ENCODE peak calls at places on chromosomes 5 and 9, in five cellular contexts. One of them, this sample, is unnamed.
A peak's percentile ranks its signal among the peaks of the same experiment; 100 is the strongest.

GRCh38 chr9:80720579-80720978 is 968.8 kb downstream of the TLE1 start:
- DNase-seq in K562: no peak
- DNase-seq in tibial nerve: no peak
- DNase-seq in sigmoid colon: no peak
- DNase-seq in upper lobe of left lung: no peak
- DNase-seq in this sample: no peak

GRCh38 chr5:144944936-144945335 is 774.3 kb downstream of the KCTD16 start:
- DNase-seq in upper lobe of left lung: no peak
- DNase-seq in sigmoid colon: no peak
- DNase-seq in K562: no peak
- DNase-seq in tibial nerve: no peak
- DNase-seq in this sample: no peak

GRCh38 chr9:133248722-133249295 is 26.2 kb downstream of the ABO start:
- DNase-seq in K562: no peak
- DNase-seq in upper lobe of left lung: no peak
- DNase-seq in tibial nerve: no peak
- DNase-seq in sigmoid colon: no peak
- DNase-seq in this sample: no peak

GRCh38 chr5:159187674-159188164 is 21.6 kb downstream of the RNF145 start:
- DNase-seq in sigmoid colon: no peak
- DNase-seq in K562: no peak
- DNase-seq in upper lobe of left lung: no peak
- DNase-seq in tibial nerve: no peak
- DNase-seq in this sample: no peak

GRCh38 chr9:106421772-106422171 is 441.2 kb upstream of the ZNF462 start:
- DNase-seq in K562: no peak
- DNase-seq in tibial nerve: no peak
- DNase-seq in sigmoid colon: no peak
- DNase-seq in upper lobe of left lung: no peak
- DNase-seq in this sample: no peak

GRCh38 chr9:114525505-114525904 is 20.2 kb upstream of the WHRN start:
- DNase-seq in upper lobe of left lung: no peak
- DNase-seq in sigmoid colon: no peak
- DNase-seq in K562: no peak
- DNase-seq in tibial nerve: no peak
- DNase-seq in this sample: no peak

GRCh38 chr5:42808888-42809611 is 2.6 kb downstream of the SELENOP start:
- DNase-seq in upper lobe of left lung: no peak
- DNase-seq in sigmoid colon: no peak
- DNase-seq in tibial nerve: no peak
- DNase-seq in K562: no peak
- DNase-seq in this sample: no peak

GRCh38 chr9:134271338-134272301 is 54.6 kb upstream of the RXRA start:
- DNase-seq in upper lobe of left lung: no peak
- DNase-seq in sigmoid colon: no peak
- DNase-seq in tibial nerve: no peak
- DNase-seq in K562: no peak
- DNase-seq in this sample: no peak

GRCh38 chr5:32928761-32929160 is 217.6 kb downstream of the NPR3 start:
- DNase-seq in sigmoid colon: no peak
- DNase-seq in tibial nerve: no peak
- DNase-seq in K562: no peak
- DNase-seq in upper lobe of left lung: no peak
- DNase-seq in this sample: no peak

GRCh38 chr5:178530526-178530925 is 59.7 kb downstream of the COL23A1 start:
- DNase-seq in upper lobe of left lung: no peak
- DNase-seq in K562: no peak
- DNase-seq in sigmoid colon: no peak
- DNase-seq in tibial nerve: no peak
- DNase-seq in this sample: no peak

DNA sequence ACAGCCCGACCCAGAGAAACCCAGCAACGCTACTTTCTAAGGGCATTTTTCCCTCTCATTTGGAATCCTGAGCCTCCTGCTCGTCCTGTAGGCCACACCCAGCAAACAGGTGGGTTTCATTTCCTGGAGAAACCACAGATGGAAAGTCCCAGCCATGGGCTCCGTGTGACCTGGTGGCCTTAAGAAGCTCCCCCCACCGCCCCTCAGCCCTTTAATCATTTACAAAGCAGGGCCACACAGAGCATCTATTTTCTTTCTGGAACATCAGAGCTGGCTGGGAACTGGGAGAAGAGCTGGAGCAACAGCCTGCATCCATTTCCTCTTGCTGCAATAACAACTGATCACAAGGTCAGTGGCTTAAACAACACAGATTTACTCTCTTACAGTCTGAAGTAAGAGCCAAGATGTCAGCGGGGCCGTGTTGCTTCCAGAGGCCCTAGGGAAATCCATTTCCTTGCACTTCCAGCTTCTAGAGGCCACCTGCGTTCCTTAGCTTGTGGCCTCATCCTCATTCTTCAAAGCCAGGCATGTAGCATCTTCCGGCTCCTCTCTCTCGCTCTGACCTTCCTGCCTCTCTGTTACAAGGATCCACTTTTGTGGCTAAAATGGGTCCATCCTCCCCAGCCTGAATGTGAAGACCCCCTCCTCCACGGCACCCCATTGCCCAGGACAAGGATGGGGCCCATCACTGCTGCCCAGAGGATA is 40.5 kb downstream of the C9orf50 start:
- DNase-seq in tibial nerve: no peak
- DNase-seq in K562: no peak
- DNase-seq in upper lobe of left lung: no peak
- DNase-seq in sigmoid colon: no peak
- DNase-seq in this sample: no peak
- TF ChIP-seq EP300 in tibial nerve: no peak
- TF ChIP-seq EP300 in K562: no peak
- TF ChIP-seq EP300 in upper lobe of left lung: no peak
- TF ChIP-seq EP300 in sigmoid colon: no peak
- TF ChIP-seq EP300 in this sample: no peak

GRCh38 chr5:124057161-124057814 is 545.3 kb downstream of the CSNK1G3 start:
- DNase-seq in tibial nerve: no peak
- DNase-seq in sigmoid colon: peak; percentile 66
- DNase-seq in K562: no peak
- DNase-seq in upper lobe of left lung: no peak
- DNase-seq in this sample: peak; percentile 55

GRCh38 chr5:124060010-124060409 is 548.0 kb downstream of the CSNK1G3 start:
- DNase-seq in sigmoid colon: no peak
- DNase-seq in tibial nerve: no peak
- DNase-seq in upper lobe of left lung: no peak
- DNase-seq in K562: no peak
- DNase-seq in this sample: no peak

GRCh38 chr5:124056326-124057160 is 544.6 kb downstream of the CSNK1G3 start:
- DNase-seq in sigmoid colon: no peak
- DNase-seq in upper lobe of left lung: no peak
- DNase-seq in tibial nerve: no peak
- DNase-seq in K562: no peak
- DNase-seq in this sample: no peak

GRCh38 chr5:124059200-124059599 is 547.2 kb downstream of the CSNK1G3 start:
- DNase-seq in upper lobe of left lung: no peak
- DNase-seq in sigmoid colon: no peak
- DNase-seq in K562: no peak
- DNase-seq in tibial nerve: no peak
- DNase-seq in this sample: no peak

GRCh38 chr5:124057815-124058231 is 545.8 kb downstream of the CSNK1G3 start:
- DNase-seq in tibial nerve: no peak
- DNase-seq in K562: no peak
- DNase-seq in sigmoid colon: no peak
- DNase-seq in upper lobe of left lung: no peak
- DNase-seq in this sample: no peak
- TF ChIP-seq EP300 in tibial nerve: no peak
- TF ChIP-seq EP300 in K562: no peak
- TF ChIP-seq EP300 in sigmoid colon: no peak
- TF ChIP-seq EP300 in upper lobe of left lung: no peak
- TF ChIP-seq EP300 in this sample: no peak

GRCh38 chr9:107486674-107487520 is 2.7 kb downstream of the KLF4 start:
- DNase-seq in upper lobe of left lung: no peak
- DNase-seq in K562: no peak
- DNase-seq in tibial nerve: no peak
- DNase-seq in sigmoid colon: peak; percentile 69
- DNase-seq in this sample: peak; percentile 73

GRCh38 chr9:107487521-107488399 is 1.8 kb downstream of the KLF4 start:
- DNase-seq in tibial nerve: peak; percentile 36
- DNase-seq in sigmoid colon: peak; percentile 78
- DNase-seq in upper lobe of left lung: peak; percentile 93
- DNase-seq in K562: no peak
- DNase-seq in this sample: peak; percentile 83

GRCh38 chr9:107489144-107489673 is 360 bp downstream of the KLF4 start:
- DNase-seq in K562: no peak
- DNase-seq in sigmoid colon: no peak
- DNase-seq in tibial nerve: no peak
- DNase-seq in upper lobe of left lung: no peak
- DNase-seq in this sample: no peak

GRCh38 chr9:107489687-107490605 is at the start of gene KLF4:
- DNase-seq in sigmoid colon: peak; percentile 97
- DNase-seq in upper lobe of left lung: peak; percentile 96
- DNase-seq in tibial nerve: peak; percentile 94
- DNase-seq in K562: peak; percentile 96
- DNase-seq in this sample: peak; percentile 95

DNA sequence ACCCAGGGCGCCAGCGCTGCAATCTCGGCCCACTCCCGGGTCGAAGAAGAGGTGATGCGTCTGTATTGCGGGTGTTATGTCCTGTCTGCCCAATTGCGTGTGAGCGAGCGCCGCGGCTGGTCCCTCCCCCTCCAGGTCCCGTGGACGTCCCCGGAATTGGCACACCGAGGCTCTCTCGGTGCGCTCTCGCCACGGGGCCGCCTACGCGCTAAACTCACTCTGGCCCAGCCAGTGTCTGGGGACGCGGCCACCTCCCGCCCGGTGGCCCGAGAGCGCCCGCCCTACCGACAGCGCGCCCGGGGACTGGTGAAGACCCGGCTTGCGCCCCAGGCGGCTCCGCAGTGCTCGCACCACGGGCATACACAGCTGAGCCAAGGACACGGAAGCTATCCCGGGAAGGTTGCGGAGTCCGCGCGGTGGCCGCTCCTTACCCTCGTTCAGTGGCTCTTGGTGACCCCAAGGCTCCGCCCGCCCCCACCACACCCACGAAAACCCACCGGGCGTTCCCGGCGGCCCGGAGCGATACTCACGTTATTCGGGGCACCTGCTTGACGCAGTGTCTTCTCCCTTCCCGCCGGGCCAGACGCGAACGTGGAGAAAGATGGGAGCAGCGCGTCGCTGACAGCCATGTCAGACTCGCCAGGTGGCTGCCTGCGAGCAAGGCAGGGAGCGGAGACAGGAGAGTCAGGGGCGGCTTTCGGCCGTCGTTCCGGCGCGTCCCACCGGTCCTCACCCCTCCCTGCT is 997 bp downstream of the KLF4 start:
- DNase-seq in sigmoid colon: peak; percentile 94
- DNase-seq in tibial nerve: peak; percentile 76
- DNase-seq in upper lobe of left lung: peak; percentile 93
- DNase-seq in K562: peak; percentile 16
- DNase-seq in this sample: peak; percentile 89
- TF ChIP-seq EP300 in sigmoid colon: no peak
- TF ChIP-seq EP300 in tibial nerve: peak; percentile 96
- TF ChIP-seq EP300 in upper lobe of left lung: peak; percentile 46
- TF ChIP-seq EP300 in K562: no peak
- TF ChIP-seq EP300 in this sample: no peak

DNA sequence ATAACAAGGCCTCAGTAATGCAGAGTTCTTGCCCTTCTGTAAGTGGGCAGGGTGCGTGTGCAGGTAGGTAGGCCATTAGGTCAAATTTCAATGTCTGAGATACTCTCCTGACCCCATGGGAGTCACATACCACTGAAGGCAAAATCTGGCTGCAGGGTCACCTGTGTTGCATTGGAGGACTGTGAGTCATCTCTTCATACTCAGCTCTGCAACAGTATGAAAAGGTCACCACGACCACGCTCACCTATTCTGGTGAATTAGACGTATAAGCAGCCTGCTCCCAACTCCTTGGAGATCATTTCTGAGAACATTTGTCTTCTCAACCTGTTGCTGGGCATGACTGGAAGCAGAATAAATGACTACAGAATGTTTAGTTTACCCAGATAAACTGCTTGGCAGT is 599.8 kb downstream of the PDE4D start:
- DNase-seq in upper lobe of left lung: no peak
- DNase-seq in tibial nerve: no peak
- DNase-seq in sigmoid colon: no peak
- DNase-seq in K562: no peak
- DNase-seq in this sample: no peak
- TF ChIP-seq EP300 in upper lobe of left lung: no peak
- TF ChIP-seq EP300 in tibial nerve: no peak
- TF ChIP-seq EP300 in sigmoid colon: no peak
- TF ChIP-seq EP300 in K562: no peak
- TF ChIP-seq EP300 in this sample: no peak

GRCh38 chr5:150582281-150582791 is 58.1 kb upstream of the SYNPO start:
- DNase-seq in sigmoid colon: peak; percentile 86
- DNase-seq in tibial nerve: no peak
- DNase-seq in K562: no peak
- DNase-seq in upper lobe of left lung: peak; percentile 86
- DNase-seq in this sample: no peak
- TF ChIP-seq EP300 in sigmoid colon: no peak
- TF ChIP-seq EP300 in tibial nerve: no peak
- TF ChIP-seq EP300 in K562: no peak
- TF ChIP-seq EP300 in upper lobe of left lung: no peak
- TF ChIP-seq EP300 in this sample: no peak

GRCh38 chr5:74875994-74876791 is 10.0 kb upstream of the FAM169A start:
- DNase-seq in sigmoid colon: no peak
- DNase-seq in tibial nerve: no peak
- DNase-seq in K562: no peak
- DNase-seq in upper lobe of left lung: no peak
- DNase-seq in this sample: no peak
- TF ChIP-seq EP300 in sigmoid colon: no peak
- TF ChIP-seq EP300 in tibial nerve: no peak
- TF ChIP-seq EP300 in K562: no peak
- TF ChIP-seq EP300 in upper lobe of left lung: no peak
- TF ChIP-seq EP300 in this sample: no peak